ENCODE peak calls at places on chromosomes 16 and 17, in ten cellular contexts. One of them, this sample, is unnamed. For H3K4me1, the result is how much of the 10 kb centered on the place peaks cover.

GRCh38 chr17:80475949-80476876 is at the start of gene NPTX1:
- DNase-seq in stomach: no peak
- DNase-seq in H1: no peak
- DNase-seq in sigmoid colon: no peak
- DNase-seq in A549: peak
- DNase-seq in ovary: no peak
- DNase-seq in SK-N-SH: peak
- DNase-seq in K562: peak
- DNase-seq in transverse colon: no peak
- DNase-seq in upper lobe of left lung: peak
- DNase-seq in this sample: no peak

GRCh38 chr16:2757344-2757743 is 4.9 kb downstream of the SRRM2 start:
- DNase-seq in upper lobe of left lung: no peak
- DNase-seq in K562: no peak
- DNase-seq in ovary: no peak
- DNase-seq in H1: no peak
- DNase-seq in SK-N-SH: no peak
- DNase-seq in sigmoid colon: no peak
- DNase-seq in A549: no peak
- DNase-seq in stomach: no peak
- DNase-seq in transverse colon: no peak
- DNase-seq in this sample: no peak

GRCh38 chr17:17355426-17355825 is 52.3 kb downstream of the NT5M start:
- DNase-seq in ovary: no peak
- DNase-seq in upper lobe of left lung: peak
- DNase-seq in sigmoid colon: peak
- DNase-seq in SK-N-SH: no peak
- DNase-seq in H1: no peak
- DNase-seq in A549: no peak
- DNase-seq in transverse colon: no peak
- DNase-seq in stomach: no peak
- DNase-seq in K562: no peak
- DNase-seq in this sample: no peak

GRCh38 chr16:35319536-35320192 is 1860.3 kb downstream of the TP53TG3F start:
- DNase-seq in upper lobe of left lung: no peak
- DNase-seq in H1: no peak
- DNase-seq in ovary: no peak
- DNase-seq in stomach: no peak
- DNase-seq in A549: no peak
- DNase-seq in SK-N-SH: no peak
- DNase-seq in sigmoid colon: no peak
- DNase-seq in transverse colon: no peak
- DNase-seq in K562: no peak
- DNase-seq in this sample: no peak

GRCh38 chr17:40622509-40622928 is 25.1 kb downstream of the SMARCE1 start:
- DNase-seq in transverse colon: no peak
- DNase-seq in H1: no peak
- DNase-seq in ovary: no peak
- DNase-seq in SK-N-SH: no peak
- DNase-seq in upper lobe of left lung: no peak
- DNase-seq in sigmoid colon: no peak
- DNase-seq in K562: no peak
- DNase-seq in stomach: no peak
- DNase-seq in A549: no peak
- DNase-seq in this sample: no peak

GRCh38 chr17:74631468-74632195 is 8.1 kb upstream of the CD300E start:
- DNase-seq in H1: no peak
- DNase-seq in SK-N-SH: peak
- DNase-seq in transverse colon: no peak
- DNase-seq in A549: no peak
- DNase-seq in sigmoid colon: no peak
- DNase-seq in ovary: no peak
- DNase-seq in upper lobe of left lung: no peak
- DNase-seq in K562: no peak
- DNase-seq in stomach: no peak
- DNase-seq in this sample: no peak

GRCh38 chr17:37698132-37698615 is 46.7 kb downstream of the HNF1B start:
- DNase-seq in stomach: no peak
- DNase-seq in H1: no peak
- DNase-seq in SK-N-SH: no peak
- DNase-seq in transverse colon: no peak
- DNase-seq in ovary: no peak
- DNase-seq in K562: no peak
- DNase-seq in A549: peak
- DNase-seq in sigmoid colon: no peak
- DNase-seq in upper lobe of left lung: no peak
- DNase-seq in this sample: no peak

GRCh38 chr17:48961516-48962233 is 6.7 kb downstream of the GIP start:
- DNase-seq in transverse colon: no peak
- DNase-seq in SK-N-SH: no peak
- DNase-seq in ovary: no peak
- DNase-seq in A549: peak
- DNase-seq in upper lobe of left lung: no peak
- DNase-seq in K562: peak
- DNase-seq in stomach: no peak
- DNase-seq in sigmoid colon: no peak
- DNase-seq in H1: no peak
- DNase-seq in this sample: no peak

DNA sequence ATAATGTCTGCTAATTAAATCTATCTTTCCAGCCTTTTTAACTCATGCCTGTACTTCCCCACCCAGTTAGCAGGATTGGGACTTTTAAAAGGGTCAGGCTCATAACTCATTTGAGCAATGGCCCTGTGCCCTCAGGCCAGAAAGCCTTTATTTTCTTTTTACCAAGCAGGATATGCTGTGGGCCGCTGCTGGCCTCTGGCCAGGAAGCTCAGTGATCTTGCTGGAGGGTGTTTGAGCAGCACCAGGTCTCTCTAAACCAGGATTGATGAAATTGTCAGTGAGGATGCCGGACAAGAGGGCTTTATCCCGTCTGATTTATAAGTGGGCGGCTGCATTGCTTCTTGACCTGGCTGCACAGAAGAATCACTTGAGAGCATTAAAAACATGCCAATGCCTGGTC is 187.8 kb downstream of the RAB11FIP4 start:
- DNase-seq in sigmoid colon: no peak
- DNase-seq in A549: no peak
- DNase-seq in K562: no peak
- DNase-seq in H1: no peak
- DNase-seq in stomach: peak
- DNase-seq in upper lobe of left lung: no peak
- DNase-seq in SK-N-SH: peak
- DNase-seq in transverse colon: no peak
- DNase-seq in ovary: peak
- DNase-seq in this sample: no peak
- H3K4me1 ChIP-seq in sigmoid colon: half or more
- H3K4me1 ChIP-seq in A549: under half
- H3K4me1 ChIP-seq in K562: under half
- H3K4me1 ChIP-seq in H1: under half
- H3K4me1 ChIP-seq in stomach: under half
- H3K4me1 ChIP-seq in upper lobe of left lung: under half
- H3K4me1 ChIP-seq in SK-N-SH: under half
- H3K4me1 ChIP-seq in transverse colon: under half
- H3K4me1 ChIP-seq in ovary: under half
- H3K4me1 ChIP-seq in this sample: under half

DNA sequence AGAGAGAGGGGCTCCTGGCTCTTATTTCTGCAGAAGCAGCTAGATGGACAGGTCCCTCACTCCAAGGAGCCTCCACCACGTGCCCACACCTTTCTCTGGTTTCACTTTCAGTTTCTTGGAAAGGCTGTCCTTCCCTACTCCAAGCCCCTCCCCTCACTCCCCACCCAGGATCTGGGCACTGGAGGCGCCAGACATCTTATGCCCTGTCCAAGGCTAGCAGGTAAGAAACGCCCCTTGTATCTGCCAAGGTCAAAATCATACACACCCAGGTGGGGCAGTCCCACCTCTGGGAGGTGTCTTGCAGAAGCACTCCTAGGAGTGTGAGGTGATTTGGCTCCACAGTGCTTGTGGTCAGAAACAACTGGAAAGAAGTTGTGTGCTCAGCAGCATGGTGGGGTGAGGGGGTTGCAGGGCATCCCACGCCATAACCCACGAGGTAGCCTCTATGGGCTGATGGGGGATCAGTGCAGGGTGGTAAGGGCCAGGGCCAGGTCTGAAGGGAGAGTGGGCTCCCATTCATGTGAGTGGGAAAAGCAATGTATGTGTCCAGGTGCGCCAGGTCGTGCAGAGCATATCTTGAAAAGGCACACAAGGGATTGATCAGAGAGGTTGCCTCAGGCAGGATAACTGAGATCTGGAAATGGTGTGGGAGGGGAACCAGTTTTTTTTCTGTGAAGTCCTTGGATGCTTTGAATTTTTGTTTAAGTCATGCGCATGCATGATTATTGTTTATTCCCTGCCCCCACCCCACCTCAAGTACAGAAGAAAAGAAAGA is 31.8 kb upstream of the PRM1 start:
- DNase-seq in A549: peak
- DNase-seq in ovary: peak
- DNase-seq in transverse colon: peak
- DNase-seq in stomach: peak
- DNase-seq in sigmoid colon: no peak
- DNase-seq in SK-N-SH: no peak
- DNase-seq in H1: no peak
- DNase-seq in K562: peak
- DNase-seq in upper lobe of left lung: no peak
- DNase-seq in this sample: no peak
- TF ChIP-seq EP300 in A549: no peak
- TF ChIP-seq EP300 in ovary: no peak
- TF ChIP-seq EP300 in transverse colon: no peak
- TF ChIP-seq EP300 in stomach: no peak
- TF ChIP-seq EP300 in sigmoid colon: no peak
- TF ChIP-seq EP300 in SK-N-SH: no peak
- TF ChIP-seq EP300 in H1: no peak
- TF ChIP-seq EP300 in K562: no peak
- TF ChIP-seq EP300 in upper lobe of left lung: no peak
- TF ChIP-seq EP300 in this sample: no peak

GRCh38 chr17:50146927-50147640 is 3.4 kb downstream of the PPP1R9B start:
- DNase-seq in H1: no peak
- DNase-seq in A549: no peak
- DNase-seq in upper lobe of left lung: no peak
- DNase-seq in ovary: peak
- DNase-seq in stomach: no peak
- DNase-seq in SK-N-SH: no peak
- DNase-seq in sigmoid colon: no peak
- DNase-seq in transverse colon: no peak
- DNase-seq in K562: no peak
- DNase-seq in this sample: no peak

GRCh38 chr17:50145532-50146229 is 4.8 kb downstream of the PPP1R9B start:
- DNase-seq in transverse colon: no peak
- DNase-seq in A549: no peak
- DNase-seq in ovary: no peak
- DNase-seq in sigmoid colon: no peak
- DNase-seq in SK-N-SH: no peak
- DNase-seq in stomach: no peak
- DNase-seq in H1: no peak
- DNase-seq in K562: no peak
- DNase-seq in upper lobe of left lung: no peak
- DNase-seq in this sample: no peak

GRCh38 chr17:50147841-50148225 is 2.6 kb downstream of the PPP1R9B start:
- DNase-seq in K562: no peak
- DNase-seq in ovary: peak
- DNase-seq in upper lobe of left lung: no peak
- DNase-seq in stomach: no peak
- DNase-seq in sigmoid colon: no peak
- DNase-seq in SK-N-SH: peak
- DNase-seq in A549: peak
- DNase-seq in transverse colon: peak
- DNase-seq in H1: no peak
- DNase-seq in this sample: no peak

GRCh38 chr17:50144845-50145531 is 5.5 kb downstream of the PPP1R9B start:
- DNase-seq in sigmoid colon: no peak
- DNase-seq in ovary: peak
- DNase-seq in SK-N-SH: no peak
- DNase-seq in H1: no peak
- DNase-seq in stomach: peak
- DNase-seq in transverse colon: no peak
- DNase-seq in A549: no peak
- DNase-seq in K562: no peak
- DNase-seq in upper lobe of left lung: no peak
- DNase-seq in this sample: no peak

GRCh38 chr17:50146230-50146926 is 4.1 kb downstream of the PPP1R9B start:
- DNase-seq in A549: no peak
- DNase-seq in K562: no peak
- DNase-seq in ovary: peak
- DNase-seq in sigmoid colon: no peak
- DNase-seq in stomach: no peak
- DNase-seq in SK-N-SH: no peak
- DNase-seq in H1: no peak
- DNase-seq in upper lobe of left lung: no peak
- DNase-seq in transverse colon: no peak
- DNase-seq in this sample: no peak
- H3K4me1 ChIP-seq in A549: under half
- H3K4me1 ChIP-seq in K562: under half
- H3K4me1 ChIP-seq in ovary: under half
- H3K4me1 ChIP-seq in sigmoid colon: half or more
- H3K4me1 ChIP-seq in stomach: half or more
- H3K4me1 ChIP-seq in SK-N-SH: under half
- H3K4me1 ChIP-seq in H1: under half
- H3K4me1 ChIP-seq in upper lobe of left lung: half or more
- H3K4me1 ChIP-seq in transverse colon: under half
- H3K4me1 ChIP-seq in this sample: under half

GRCh38 chr16:10868089-10868488 is 8.9 kb upstream of the CIITA start:
- DNase-seq in stomach: no peak
- DNase-seq in ovary: no peak
- DNase-seq in A549: no peak
- DNase-seq in sigmoid colon: no peak
- DNase-seq in transverse colon: no peak
- DNase-seq in SK-N-SH: no peak
- DNase-seq in upper lobe of left lung: no peak
- DNase-seq in K562: no peak
- DNase-seq in H1: no peak
- DNase-seq in this sample: no peak

GRCh38 chr16:10870137-10870776 is 6.7 kb upstream of the CIITA start:
- DNase-seq in H1: no peak
- DNase-seq in A549: no peak
- DNase-seq in stomach: no peak
- DNase-seq in transverse colon: no peak
- DNase-seq in upper lobe of left lung: no peak
- DNase-seq in K562: no peak
- DNase-seq in ovary: no peak
- DNase-seq in SK-N-SH: no peak
- DNase-seq in sigmoid colon: no peak
- DNase-seq in this sample: no peak

GRCh38 chr16:10867199-10867598 is 9.8 kb upstream of the CIITA start:
- DNase-seq in K562: no peak
- DNase-seq in A549: no peak
- DNase-seq in H1: no peak
- DNase-seq in upper lobe of left lung: no peak
- DNase-seq in sigmoid colon: no peak
- DNase-seq in SK-N-SH: no peak
- DNase-seq in transverse colon: no peak
- DNase-seq in ovary: no peak
- DNase-seq in stomach: no peak
- DNase-seq in this sample: no peak

GRCh38 chr16:10868562-10869469 is 8.2 kb upstream of the CIITA start:
- DNase-seq in A549: no peak
- DNase-seq in SK-N-SH: no peak
- DNase-seq in transverse colon: peak
- DNase-seq in K562: no peak
- DNase-seq in ovary: no peak
- DNase-seq in upper lobe of left lung: peak
- DNase-seq in sigmoid colon: peak
- DNase-seq in H1: no peak
- DNase-seq in stomach: no peak
- DNase-seq in this sample: no peak

GRCh38 chr16:10866196-10866976 is 10.6 kb upstream of the CIITA start:
- DNase-seq in H1: no peak
- DNase-seq in stomach: no peak
- DNase-seq in upper lobe of left lung: peak
- DNase-seq in SK-N-SH: no peak
- DNase-seq in K562: no peak
- DNase-seq in ovary: peak
- DNase-seq in sigmoid colon: no peak
- DNase-seq in transverse colon: no peak
- DNase-seq in A549: no peak
- DNase-seq in this sample: no peak
- TF ChIP-seq EP300 in H1: no peak
- TF ChIP-seq EP300 in stomach: no peak
- TF ChIP-seq EP300 in upper lobe of left lung: no peak
- TF ChIP-seq EP300 in SK-N-SH: no peak
- TF ChIP-seq EP300 in K562: no peak
- TF ChIP-seq EP300 in ovary: no peak
- TF ChIP-seq EP300 in sigmoid colon: no peak
- TF ChIP-seq EP300 in transverse colon: no peak
- TF ChIP-seq EP300 in A549: no peak
- TF ChIP-seq EP300 in this sample: no peak